ENCODE peak calls at places on chromosomes 6 and 20, in seven cellular contexts. B is ovary, Y is kidney, A is A549, H is tibial artery, P is heart right ventricle, I is left lung. Z is an unnamed sample.

GRCh38 chr6:143564484-143565017 is 53.0 kb upstream of the FUCA2 start:
- DNase-seq in B (no peak), I (no peak), H (no peak), P (peak; percentile 47), Y (no peak), A (no peak), Z (no peak)

GRCh38 chr20:34127787-34128186 is 15.7 kb upstream of the EIF2S2 start:
- DNase-seq in B (no peak), Y (no peak), P (no peak), A (no peak), I (no peak), H (no peak), Z (no peak)

GRCh38 chr6:11785953-11786579 is 7.5 kb upstream of the ADTRP start:
- DNase-seq in B (no peak), H (no peak), I (peak; percentile 64), A (no peak), P (no peak), Y (no peak), Z (no peak)

GRCh38 chr6:56101141-56101553 is 146.2 kb downstream of the COL21A1 start:
- DNase-seq in P (no peak), A (peak; percentile 77), H (no peak), I (no peak), Y (no peak), B (no peak), Z (no peak)

GRCh38 chr20:52192296-52193007 is 873 bp upstream of the ZFP64 start:
- DNase-seq in Y (no peak), P (peak; percentile 27), I (peak; percentile 49), B (no peak), A (peak; percentile 79), H (no peak), Z (peak; percentile 17)

GRCh38 chr6:167974644-167975344 is 22.7 kb upstream of the KIF25 start:
- DNase-seq in I (no peak), P (no peak), H (no peak), B (no peak), A (no peak), Y (no peak), Z (no peak)

GRCh38 chr20:50144362-50144761 is 9.2 kb downstream of the PEDS1 start:
- DNase-seq in P (no peak), Y (no peak), B (no peak), I (peak; percentile 60), H (peak; percentile 85), A (peak; percentile 89), Z (peak; percentile 53)

GRCh38 chr6:149160943-149161342 is 156.6 kb upstream of the TAB2 start:
- DNase-seq in A (no peak), H (no peak), I (no peak), P (no peak), B (no peak), Y (no peak), Z (no peak)

GRCh38 chr6:53302678-53303360 is 45.9 kb downstream of the ELOVL5 start:
- DNase-seq in Y (no peak), P (no peak), I (no peak), H (no peak), A (peak; percentile 51), B (no peak), Z (no peak)

GRCh38 chr6:35140991-35141720 is at the start of gene TCP11:
- DNase-seq in H (no peak), B (peak; percentile 40), Y (peak; percentile 79), A (no peak), I (peak; percentile 38), P (peak; percentile 54), Z (no peak)

GRCh38 chr20:10061641-10062040 is 26.9 kb downstream of the ANKEF1 start:
- DNase-seq in A (no peak), I (no peak), H (no peak), Y (no peak), P (no peak), B (no peak), Z (no peak)

GRCh38 chr6:129748212-129748900 is 38.4 kb upstream of the ARHGAP18 start:
- DNase-seq in H (peak; percentile 23), Y (no peak), A (no peak), P (no peak), I (no peak), B (no peak), Z (peak; percentile 58)

GRCh38 chr20:39190666-39191570 is 228.8 kb downstream of the DHX35 start:
- DNase-seq in I (no peak), A (peak; percentile 80), Y (no peak), B (no peak), P (no peak), H (no peak), Z (no peak)

GRCh38 chr6:165889636-165890403 is 226.8 kb upstream of the PDE10A start:
- DNase-seq in P (no peak), A (peak; percentile 43), I (no peak), H (no peak), B (no peak), Y (no peak), Z (no peak)

GRCh38 chr6:17226766-17227338 is 54.3 kb upstream of the RBM24 start:
- DNase-seq in H (no peak), B (no peak), Y (no peak), I (no peak), A (no peak), P (no peak), Z (no peak)

GRCh38 chr6:135084916-135085269 is 30.3 kb upstream of the HBS1L start:
- DNase-seq in P (no peak), H (no peak), Y (no peak), I (no peak), B (no peak), A (no peak), Z (no peak)

GRCh38 chr20:50172347-50173013 is 18.1 kb upstream of the CEBPB start:
- DNase-seq in P (peak; percentile 93), H (peak; percentile 88), A (peak; percentile 91), Y (peak; percentile 94), I (peak; percentile 89), B (peak; percentile 86), Z (peak; percentile 83)

GRCh38 chr20:20821496-20822260 is 109.2 kb upstream of the RALGAPA2 start:
- DNase-seq in Y (no peak), H (no peak), I (no peak), P (no peak), B (no peak), A (no peak), Z (no peak)

GRCh38 chr20:20820104-20820503 is 107.7 kb upstream of the RALGAPA2 start:
- DNase-seq in B (no peak), I (no peak), Y (no peak), H (no peak), A (peak; percentile 36), P (no peak), Z (no peak)

GRCh38 chr20:20823469-20823868 is 111.0 kb upstream of the RALGAPA2 start:
- DNase-seq in P (no peak), Y (no peak), B (no peak), H (peak; percentile 24), I (no peak), A (no peak), Z (no peak)

GRCh38 chr20:20816969-20817368 is 104.5 kb upstream of the RALGAPA2 start:
- DNase-seq in Y (no peak), H (no peak), I (no peak), P (no peak), A (no peak), B (no peak), Z (no peak)

DNA sequence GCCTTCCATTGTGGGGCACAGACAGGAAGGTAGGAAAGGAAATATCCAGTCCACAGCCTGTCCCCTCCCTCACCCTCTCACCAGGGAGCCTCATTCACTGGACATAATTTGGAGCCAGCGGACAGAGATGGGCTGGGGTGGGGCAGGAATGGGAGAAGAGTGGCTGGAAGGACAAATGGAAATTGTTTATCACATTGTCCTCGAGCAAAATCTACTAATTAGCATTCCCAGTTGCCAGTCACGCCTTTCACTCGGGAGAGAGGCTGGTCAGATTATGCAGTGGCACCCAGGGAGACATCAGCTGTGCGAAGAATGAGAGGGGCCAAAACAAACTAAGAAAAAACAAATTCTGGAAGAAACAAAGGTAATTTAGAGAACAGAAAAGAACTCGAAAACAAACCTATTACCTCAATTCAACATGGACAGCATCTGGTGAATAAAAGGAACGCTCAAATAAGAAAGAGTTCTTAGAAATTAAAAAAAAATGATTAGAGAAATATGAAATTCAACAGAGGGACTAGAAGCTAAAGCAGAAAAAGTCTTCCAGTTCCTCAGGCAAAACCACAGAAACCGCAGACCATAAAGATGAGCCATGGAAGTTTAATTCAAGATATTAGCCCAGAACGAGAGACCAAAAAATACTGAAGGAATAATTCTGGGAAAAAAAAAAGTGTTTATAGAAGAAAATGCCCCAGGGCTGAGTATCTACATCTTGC is 108.5 kb upstream of the RALGAPA2 start:
- DNase-seq in Y (no peak), I (no peak), H (no peak), B (no peak), A (no peak), P (no peak), Z (no peak)
- H3K27ac ChIP-seq in Y (no peak overlapping the region), I (no peak overlapping the region), H (no peak overlapping the region), B (no peak overlapping the region), A (no peak overlapping the region), P (no peak overlapping the region), Z (no peak overlapping the region)

GRCh38 chr20:25070821-25071473 is 11.0 kb downstream of the VSX1 start:
- DNase-seq in H (no peak), I (no peak), A (no peak), Y (no peak), B (no peak), P (no peak), Z (no peak)
- TF ChIP-seq CTCF in H (no peak), I (no peak), A (no peak), Y (no peak), B (no peak), P (no peak), Z (no peak)

DNA sequence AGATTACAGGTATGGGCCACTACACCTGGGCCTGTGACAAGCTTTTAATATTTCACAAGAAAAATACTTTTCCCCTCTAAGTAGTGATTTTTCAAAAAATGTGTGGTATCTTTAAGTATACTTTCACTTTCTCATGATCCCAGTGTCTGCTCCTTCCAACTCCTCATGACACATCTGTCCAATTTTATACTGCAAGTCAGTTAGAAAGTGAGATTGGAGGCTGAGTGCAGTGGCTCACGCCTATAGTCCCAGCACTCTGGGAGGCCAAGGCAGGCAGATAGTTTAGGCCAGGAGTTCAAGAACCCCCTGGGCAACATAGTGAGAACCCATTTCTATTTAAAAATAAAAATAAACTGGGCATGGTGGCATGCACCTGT is 20.2 kb downstream of the PIM1 start:
- DNase-seq in H (no peak), B (no peak), I (no peak), A (no peak), Y (no peak), P (no peak), Z (no peak)
- H3K4me1 ChIP-seq in H (no peaks in the 10 kb centered on the region), B (no peaks in the 10 kb centered on the region), I (no peaks in the 10 kb centered on the region), A (no peaks in the 10 kb centered on the region), Y (no peaks in the 10 kb centered on the region), P (no peaks in the 10 kb centered on the region), Z (no peaks in the 10 kb centered on the region)

GRCh38 chr6:136532030-136532429 is 18.2 kb downstream of the MAP7 start:
- DNase-seq in B (no peak), Y (no peak), I (no peak), A (no peak), H (no peak), P (no peak), Z (no peak)

GRCh38 chr6:136535880-136536620 is 14.2 kb downstream of the MAP7 start:
- DNase-seq in A (no peak), Y (no peak), I (no peak), H (no peak), P (no peak), B (no peak), Z (no peak)

GRCh38 chr6:136534268-136534667 is 16.0 kb downstream of the MAP7 start:
- DNase-seq in A (no peak), H (no peak), B (no peak), P (no peak), Y (no peak), I (no peak), Z (no peak)

GRCh38 chr6:136533487-136533886 is 16.7 kb downstream of the MAP7 start:
- DNase-seq in B (no peak), Y (no peak), I (no peak), P (no peak), A (no peak), H (no peak), Z (no peak)

GRCh38 chr6:136535017-136535416 is 15.2 kb downstream of the MAP7 start:
- DNase-seq in P (no peak), H (no peak), A (no peak), Y (no peak), B (no peak), I (no peak), Z (no peak)
- H3K27ac ChIP-seq in P (no peak overlapping the region), H (no peak overlapping the region), A (no peak overlapping the region), Y (no peak overlapping the region), B (no peak overlapping the region), I (no peak overlapping the region), Z (no peak overlapping the region)

Z was measured in uterus.